ENCODE peak calls at places on chromosomes 5 and 9, in five cellular contexts. Z, R, T, J and G are unnamed samples.

GRCh38 chr9:73210886-73211285 is 59.2 kb downstream of the ANXA1 start:
- DNase-seq in Z (no peak), R (no peak), T (no peak), J (no peak), G (no peak)

GRCh38 chr5:39992617-39993203 is 567.9 kb upstream of the DAB2 start:
- DNase-seq in Z (no peak), R (no peak), T (no peak), J (no peak), G (no peak)

GRCh38 chr9:91882628-91883027 is 67.4 kb downstream of the ROR2 start:
- DNase-seq in Z (no peak), R (no peak), T (no peak), J (no peak), G (no peak)

GRCh38 chr5:73218552-73219171 is 45.7 kb downstream of the TMEM174 start:
- DNase-seq in Z (no peak), R (no peak), T (no peak), J (no peak), G (no peak)

GRCh38 chr5:148090780-148091221 is 27.0 kb downstream of the SPINK5 start:
- DNase-seq in Z (no peak), R (no peak), T (no peak), J (no peak), G (no peak)

GRCh38 chr5:62791059-62791458 is 212.4 kb downstream of the LRRC70 start:
- DNase-seq in Z (no peak), R (no peak), T (no peak), J (peak), G (no peak)

GRCh38 chr5:151338734-151339133 is 8.6 kb downstream of the SLC36A2 start:
- DNase-seq in Z (no peak), R (no peak), T (no peak), J (no peak), G (no peak)

GRCh38 chr5:130109152-130109551 is 204.9 kb downstream of the CHSY3 start:
- DNase-seq in Z (no peak), R (no peak), T (no peak), J (peak), G (no peak)

GRCh38 chr5:154344461-154344860 is 101.3 kb upstream of the SAP30L start:
- DNase-seq in Z (no peak), R (no peak), T (no peak), J (no peak), G (no peak)

GRCh38 chr9:98520221-98520920 is 188.4 kb downstream of the GABBR2 start:
- DNase-seq in Z (no peak), R (no peak), T (no peak), J (no peak), G (no peak)

GRCh38 chr5:34914671-34915138 is 599 bp downstream of the RAD1 start:
- DNase-seq in Z (peak), R (no peak), T (no peak), J (no peak), G (no peak)

GRCh38 chr9:128053560-128053959 is 13.6 kb downstream of the NAIF1 start:
- DNase-seq in Z (peak), R (no peak), T (no peak), J (no peak), G (no peak)

GRCh38 chr5:133236976-133237375 is 185.2 kb downstream of the HSPA4 start:
- DNase-seq in Z (no peak), R (no peak), T (no peak), J (no peak), G (no peak)

GRCh38 chr9:133126697-133127339 is 5.8 kb upstream of the RALGDS start:
- DNase-seq in Z (no peak), R (no peak), T (no peak), J (no peak), G (no peak)

GRCh38 chr9:22211588-22212360 is 202.7 kb upstream of the CDKN2B start:
- DNase-seq in Z (no peak), R (no peak), T (no peak), J (no peak), G (no peak)

GRCh38 chr5:128539038-128539429 is 989 bp upstream of the FBN2 start:
- DNase-seq in Z (no peak), R (no peak), T (no peak), J (peak), G (peak)
- TF ChIP-seq CTCF in Z (no peak), R (no peak), T (no peak), J (no peak), G (no peak)

GRCh38 chr5:116970318-116970717 is 395.7 kb upstream of the SEMA6A start:
- DNase-seq in Z (no peak), R (no peak), T (no peak), J (peak), G (no peak)
- TF ChIP-seq CTCF in Z (no peak), R (no peak), T (no peak), J (no peak), G (no peak)

GRCh38 chr5:152723482-152723881 is 318.4 kb upstream of the NMUR2 start:
- DNase-seq in Z (no peak), R (no peak), T (no peak), J (no peak), G (no peak)
- TF ChIP-seq CTCF in Z (no peak), R (no peak), T (no peak), J (no peak), G (no peak)

DNA sequence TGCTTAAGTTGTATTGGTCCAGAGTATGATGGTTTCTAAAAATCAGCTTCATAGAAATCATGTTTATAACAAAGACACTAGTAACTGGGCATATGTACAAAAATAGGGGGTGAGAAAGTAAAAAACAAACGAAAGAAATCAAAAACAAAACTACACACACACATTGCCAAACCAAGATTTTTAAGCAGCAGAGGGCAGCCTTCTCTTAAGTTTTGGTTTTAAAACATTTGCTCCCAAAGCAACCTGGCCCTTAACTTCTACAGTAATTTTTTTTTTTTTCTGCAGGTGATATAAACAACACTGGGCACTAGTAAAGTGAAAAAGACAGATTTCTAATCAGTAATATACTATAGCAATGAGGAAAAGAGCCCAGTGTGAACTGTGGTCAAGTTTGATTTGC is 13.5 kb upstream of the GAPT start:
- DNase-seq in Z (no peak), R (no peak), T (no peak), J (no peak), G (no peak)
- TF ChIP-seq CTCF in Z (peak), R (peak), T (no peak), J (peak), G (no peak)

DNA sequence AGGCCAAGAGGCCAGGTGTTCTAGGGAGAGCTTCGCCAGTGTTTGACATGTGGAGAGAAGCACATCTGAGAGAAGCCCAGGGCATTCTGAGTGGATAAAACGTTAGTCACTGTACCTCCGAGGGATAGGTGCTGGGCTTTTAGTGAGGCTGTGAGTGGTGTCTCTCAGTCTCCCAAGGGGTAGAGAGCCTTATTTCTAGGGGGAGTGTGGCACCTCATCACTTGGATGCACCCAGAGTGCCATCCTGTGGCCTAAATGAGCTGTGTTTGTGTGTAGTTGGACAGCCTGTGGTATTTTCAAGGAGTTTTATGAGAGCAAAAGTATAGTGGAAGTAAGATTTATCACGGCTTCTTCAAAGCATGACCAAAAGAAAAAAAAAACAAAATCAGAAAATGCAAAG is 1046.9 kb upstream of the WWC1 start:
- DNase-seq in Z (no peak), R (no peak), T (no peak), J (peak), G (peak)
- TF ChIP-seq CTCF in Z (peak), R (no peak), T (no peak), J (peak), G (peak)

GRCh38 chr9:1604942-1605560 is 410.1 kb upstream of the SMARCA2 start:
- DNase-seq in Z (no peak), R (no peak), T (no peak), J (peak), G (no peak)
- TF ChIP-seq CTCF in Z (peak), R (no peak), T (no peak), J (peak), G (peak)

GRCh38 chr5:135750506-135750905 is 84.0 kb upstream of the SLC25A48 start:
- DNase-seq in Z (no peak), R (no peak), T (no peak), J (no peak), G (no peak)
- TF ChIP-seq CTCF in Z (no peak), R (no peak), T (no peak), J (no peak), G (no peak)

GRCh38 chr9:135454737-135455136 is 24.8 kb upstream of the PPP1R26 start:
- DNase-seq in Z (no peak), R (no peak), T (no peak), J (no peak), G (no peak)

GRCh38 chr9:135450956-135451355 is 28.6 kb upstream of the PPP1R26 start:
- DNase-seq in Z (no peak), R (no peak), T (no peak), J (no peak), G (no peak)

GRCh38 chr9:135461936-135462335 is 17.6 kb upstream of the PPP1R26 start:
- DNase-seq in Z (no peak), R (no peak), T (no peak), J (no peak), G (no peak)

GRCh38 chr9:135455401-135456030 is 24.1 kb upstream of the PPP1R26 start:
- DNase-seq in Z (no peak), R (no peak), T (no peak), J (no peak), G (no peak)

GRCh38 chr9:135456436-135457104 is 23.0 kb upstream of the PPP1R26 start:
- DNase-seq in Z (no peak), R (no peak), T (no peak), J (no peak), G (no peak)
- TF ChIP-seq CTCF in Z (no peak), R (no peak), T (no peak), J (no peak), G (no peak)

DNA sequence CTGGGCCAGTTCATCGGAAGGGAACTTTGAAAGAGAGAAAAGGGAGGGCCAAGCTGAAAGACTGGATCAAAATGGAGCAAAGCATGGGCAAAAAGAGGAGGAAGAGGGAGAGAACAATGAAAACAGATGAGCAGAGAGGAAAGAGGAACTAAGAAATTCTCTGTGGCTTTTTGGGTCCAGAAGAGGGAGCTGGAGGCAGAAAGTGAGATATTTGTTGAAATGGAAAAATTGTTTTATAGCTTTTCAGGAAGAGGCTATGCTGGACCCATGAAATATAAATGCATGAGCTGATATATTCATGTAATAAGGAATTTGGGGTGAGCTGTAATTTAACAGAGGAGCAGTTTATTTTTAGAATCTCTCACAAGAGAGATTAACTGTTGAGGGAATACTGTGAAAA is 457.3 kb downstream of the DMAC1 start:
- DNase-seq in Z (no peak), R (no peak), T (no peak), J (no peak), G (no peak)
- TF ChIP-seq CTCF in Z (peak), R (peak), T (no peak), J (peak), G (no peak)

GRCh38 chr5:104179057-104179456 is 616.5 kb upstream of the NUDT12 start:
- DNase-seq in Z (peak), R (no peak), T (no peak), J (peak), G (no peak)
- TF ChIP-seq CTCF in Z (peak), R (no peak), T (no peak), J (peak), G (no peak)